ENCODE peak calls at places on chromosomes 12 and 14, in six cellular contexts. S, O, X, L, V and T are unnamed samples. For H3K9me3, the result is how much of the 10 kb centered on the place peaks cover.

GRCh38 chr14:68632591-68632895 is 160.3 kb downstream of the ZFP36L1 start:
- DNase-seq in X (no peak), V (no peak), O (no peak), L (no peak), S (no peak), T (no peak)

GRCh38 chr14:79464468-79464867 is 746.8 kb downstream of the DIO2 start:
- DNase-seq in S (no peak), L (no peak), O (no peak), V (no peak), X (no peak), T (no peak)

GRCh38 chr12:121990692-121991603 is 30.7 kb upstream of the BCL7A start:
- DNase-seq in L (no peak), S (no peak), V (no peak), O (no peak), X (no peak), T (no peak)

GRCh38 chr12:29226621-29227020 is 77.5 kb downstream of the FAR2 start:
- DNase-seq in O (no peak), X (no peak), V (no peak), S (no peak), L (no peak), T (no peak)

GRCh38 chr12:91074851-91075250 is 17.0 kb upstream of the KERA start:
- DNase-seq in O (no peak), L (no peak), X (no peak), S (no peak), V (no peak), T (no peak)

GRCh38 chr12:17214910-17215309 is 608.9 kb upstream of the LMO3 start:
- DNase-seq in V (no peak), O (no peak), X (no peak), S (no peak), L (no peak), T (no peak)

GRCh38 chr14:85315290-85315689 is 214.7 kb upstream of the FLRT2 start:
- DNase-seq in O (no peak), S (no peak), L (no peak), X (no peak), V (no peak), T (peak)

GRCh38 chr14:77151245-77151644 is 9.7 kb upstream of the ZDHHC22 start:
- DNase-seq in L (peak), V (no peak), S (no peak), X (peak), O (no peak), T (peak)

GRCh38 chr12:27870939-27871338 is 90.9 kb upstream of the MANSC4 start:
- DNase-seq in X (no peak), L (no peak), V (no peak), O (no peak), S (no peak), T (no peak)

GRCh38 chr12:113207621-113208040 is 13.6 kb upstream of the TPCN1 start:
- DNase-seq in O (peak), V (no peak), L (no peak), X (no peak), S (no peak), T (no peak)

GRCh38 chr14:55074662-55075061 is 23.2 kb downstream of the MAPK1IP1L start:
- DNase-seq in V (no peak), X (no peak), S (no peak), O (no peak), L (no peak), T (no peak)

GRCh38 chr14:68018598-68018997 is 199.0 kb downstream of the RAD51B start:
- DNase-seq in S (no peak), O (no peak), X (no peak), L (no peak), V (no peak), T (no peak)

GRCh38 chr14:91261115-91261514 is 16.6 kb upstream of the GPR68 start:
- DNase-seq in O (no peak), S (no peak), V (no peak), L (no peak), X (no peak), T (no peak)

GRCh38 chr14:100691395-100692025 is 35.2 kb upstream of the DLK1 start:
- DNase-seq in S (no peak), V (no peak), L (no peak), X (no peak), O (no peak), T (no peak)

GRCh38 chr12:52402377-52402776 is 3.8 kb downstream of the KRT82 start:
- DNase-seq in V (no peak), O (no peak), L (no peak), S (no peak), X (no peak), T (no peak)

GRCh38 chr12:67681145-67681778 is 32.7 kb downstream of the DYRK2 start:
- DNase-seq in X (no peak), L (no peak), V (no peak), S (peak), O (no peak), T (no peak)

GRCh38 chr12:25529738-25530137 is 23.3 kb downstream of the LMNTD1 start:
- DNase-seq in L (no peak), S (no peak), X (no peak), V (no peak), O (no peak), T (no peak)

GRCh38 chr14:20734079-20734806 is 11.4 kb upstream of the EDDM3A start:
- DNase-seq in V (no peak), S (no peak), O (no peak), L (no peak), X (no peak), T (no peak)

GRCh38 chr14:75375983-75376382 is 51.8 kb upstream of the JDP2 start:
- DNase-seq in S (no peak), X (no peak), V (no peak), O (no peak), L (no peak), T (no peak)

GRCh38 chr14:86574026-86574777 is 1044.3 kb downstream of the FLRT2 start:
- DNase-seq in S (no peak), O (no peak), X (no peak), L (no peak), V (no peak), T (no peak)

GRCh38 chr14:36700656-36701055 is 39.0 kb downstream of the PAX9 start:
- DNase-seq in X (no peak), O (no peak), L (no peak), V (no peak), S (no peak), T (no peak)

GRCh38 chr14:92924247-92924646 is 1.3 kb downstream of the CHGA start:
- DNase-seq in O (no peak), V (no peak), X (no peak), S (no peak), L (no peak), T (no peak)

GRCh38 chr12:94983321-94983720 is 20.2 kb downstream of the NDUFA12 start:
- DNase-seq in X (no peak), S (no peak), L (no peak), V (no peak), O (no peak), T (no peak)

GRCh38 chr14:93892923-93893549 is 34.1 kb upstream of the FAM181A start:
- DNase-seq in V (peak), L (peak), X (peak), S (peak), O (peak), T (peak)

GRCh38 chr14:61528591-61529021 is 166.7 kb upstream of the HIF1A start:
- DNase-seq in V (no peak), O (no peak), S (no peak), L (no peak), X (no peak), T (no peak)

GRCh38 chr12:114984641-114985041 is 300.7 kb upstream of the TBX3 start:
- DNase-seq in L (no peak), V (no peak), X (no peak), O (no peak), S (no peak), T (no peak)

GRCh38 chr12:55712154-55712553 is 3.7 kb upstream of the BLOC1S1 start:
- DNase-seq in S (peak), O (no peak), X (no peak), L (peak), V (no peak), T (no peak)

GRCh38 chr14:69152181-69152943 is 557 bp downstream of the DCAF5 start:
- DNase-seq in V (peak), X (no peak), O (peak), L (peak), S (peak), T (peak)

GRCh38 chr12:53766881-53767280 is 15.1 kb upstream of the CISTR start:
- DNase-seq in V (no peak), X (no peak), S (no peak), L (no peak), O (no peak), T (no peak)

GRCh38 chr12:110826592-110827200 is 20.1 kb upstream of the CCDC63 start:
- DNase-seq in O (peak), V (peak), X (peak), S (peak), L (peak), T (peak)

GRCh38 chr12:75814856-75815754 is 216.5 kb downstream of the PHLDA1 start:
- DNase-seq in V (peak), X (peak), O (no peak), S (no peak), L (no peak), T (no peak)

GRCh38 chr12:2640281-2640680 is 154.5 kb upstream of the FKBP4 start:
- DNase-seq in L (peak), X (peak), V (no peak), O (no peak), S (no peak), T (no peak)

GRCh38 chr12:74890237-74890599 is 319.4 kb downstream of the KCNC2 start:
- DNase-seq in X (peak), O (no peak), S (no peak), V (no peak), L (no peak), T (no peak)

GRCh38 chr14:23984891-23985607 is 3.7 kb upstream of the DHRS4L2 start:
- DNase-seq in O (no peak), X (peak), V (no peak), S (peak), L (no peak), T (no peak)

GRCh38 chr14:104595116-104595675 is 9.4 kb downstream of the TMEM179 start:
- DNase-seq in S (no peak), O (no peak), X (no peak), V (no peak), L (peak), T (no peak)

GRCh38 chr14:66717571-66718140 is 209.7 kb downstream of the GPHN start:
- DNase-seq in L (no peak), O (no peak), X (no peak), S (no peak), V (no peak), T (no peak)

GRCh38 chr12:128797119-128798118 is 26.3 kb downstream of the SLC15A4 start:
- DNase-seq in S (peak), X (no peak), L (no peak), O (no peak), V (no peak), T (no peak)

GRCh38 chr14:20460458-20461229 is 590 bp downstream of the PIP4P1 start:
- DNase-seq in V (peak), X (no peak), L (no peak), O (no peak), S (no peak), T (no peak)

GRCh38 chr12:106960443-106960842 is 4.7 kb downstream of the TMEM263 start:
- DNase-seq in X (no peak), O (no peak), V (no peak), L (no peak), S (no peak), T (no peak)

GRCh38 chr14:102857444-102857843 is 65.0 kb upstream of the AMN start:
- DNase-seq in X (no peak), O (no peak), S (no peak), V (no peak), L (no peak), T (no peak)
- H3K9me3 ChIP-seq in X (under half), O (under half), S (under half), V (under half), L (under half), T (under half)

GRCh38 chr12:124150176-124150575 is 144.7 kb upstream of the RFLNA start:
- DNase-seq in L (no peak), O (no peak), V (no peak), X (no peak), S (no peak), T (peak)
- H3K9me3 ChIP-seq in L (under half), O (under half), V (under half), X (under half), S (under half), T (under half)

DNA sequence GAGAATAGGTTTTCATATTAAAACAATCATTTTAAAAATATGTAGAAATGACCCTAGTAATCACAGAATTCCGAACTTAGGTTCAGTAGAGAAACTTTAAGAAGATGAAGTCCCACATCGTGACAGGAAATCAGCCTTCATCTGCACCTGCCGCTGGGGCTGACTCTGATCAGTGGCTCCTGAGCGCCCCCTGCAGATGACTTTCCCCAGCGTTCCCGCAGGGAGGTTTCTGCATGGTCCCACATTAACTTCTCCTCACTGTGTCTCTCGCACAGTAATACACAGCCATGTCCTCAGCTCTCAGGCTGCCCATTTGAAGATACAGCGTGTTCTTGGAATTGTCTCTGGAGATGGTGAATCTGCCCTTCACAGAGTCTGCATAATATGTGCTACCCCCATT is 1131.1 kb downstream of the TMEM121 start:
- DNase-seq in O (peak), V (no peak), S (no peak), L (peak), X (no peak), T (no peak)
- H3K9me3 ChIP-seq in O (under half), V (under half), S (under half), L (under half), X (under half), T (under half)

GRCh38 chr12:34395056-34396005 is 373.0 kb downstream of the ALG10 start:
- DNase-seq in V (no peak), L (peak), S (peak), O (peak), X (no peak), T (no peak)

GRCh38 chr12:34396861-34397590 is 374.7 kb downstream of the ALG10 start:
- DNase-seq in X (no peak), S (peak), O (peak), V (no peak), L (peak), T (no peak)

GRCh38 chr12:34394211-34395055 is 372.1 kb downstream of the ALG10 start:
- DNase-seq in S (peak), V (no peak), L (peak), X (no peak), O (peak), T (no peak)

GRCh38 chr12:34397591-34398365 is 375.5 kb downstream of the ALG10 start:
- DNase-seq in X (no peak), S (peak), V (no peak), L (peak), O (peak), T (peak)

GRCh38 chr12:34396006-34396860 is 373.9 kb downstream of the ALG10 start:
- DNase-seq in X (no peak), S (peak), L (peak), V (no peak), O (peak), T (peak)
- H3K9me3 ChIP-seq in X (under half), S (under half), L (half or more), V (half or more), O (under half), T (under half)

GRCh38 chr12:34306133-34306830 is 284.0 kb downstream of the ALG10 start:
- DNase-seq in O (no peak), V (no peak), X (no peak), S (no peak), L (no peak), T (no peak)
- H3K9me3 ChIP-seq in O (under half), V (half or more), X (under half), S (under half), L (half or more), T (under half)

DNA sequence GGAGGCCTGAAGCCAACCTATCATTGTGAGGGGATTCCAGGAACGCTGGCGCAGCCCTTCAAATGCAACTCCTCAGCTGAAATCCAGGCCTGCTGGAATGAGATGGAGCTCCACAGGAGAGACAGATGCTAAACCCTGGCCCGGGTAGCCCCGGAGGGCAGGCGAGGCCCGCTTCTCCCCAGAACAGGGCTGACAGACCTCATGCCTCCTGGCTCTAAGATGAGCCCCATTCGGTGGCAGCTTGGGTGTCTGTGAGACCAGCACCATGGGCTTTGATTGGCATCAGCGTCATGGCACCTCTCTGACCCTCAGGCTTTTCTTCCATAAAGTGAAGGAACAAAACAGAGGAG is 382.2 kb downstream of the BCL11B start:
- DNase-seq in L (no peak), X (no peak), O (no peak), S (no peak), V (no peak), T (peak)
- H3K9me3 ChIP-seq in L (under half), X (under half), O (under half), S (under half), V (under half), T (under half)

GRCh38 chr12:34346372-34347034 is 324.2 kb downstream of the ALG10 start:
- DNase-seq in V (no peak), O (no peak), S (no peak), L (no peak), X (no peak), T (no peak)
- H3K9me3 ChIP-seq in V (half or more), O (under half), S (under half), L (half or more), X (under half), T (under half)

GRCh38 chr12:132144115-132145071 is at the start of the genes DDX51 and NOC4L:
- DNase-seq in X (peak), L (peak), O (peak), V (peak), S (peak), T (peak)

GRCh38 chr12:132146772-132147422 is 2.6 kb downstream of the NOC4L start:
- DNase-seq in V (no peak), O (no peak), L (peak), S (no peak), X (no peak), T (no peak)

GRCh38 chr12:132146098-132146497 is 1.8 kb downstream of the NOC4L start:
- DNase-seq in S (no peak), L (no peak), X (no peak), O (no peak), V (no peak), T (no peak)

GRCh38 chr12:132143328-132144071 is 619 bp downstream of the DDX51 start:
- DNase-seq in X (no peak), O (no peak), L (peak), V (no peak), S (peak), T (no peak)

DNA sequence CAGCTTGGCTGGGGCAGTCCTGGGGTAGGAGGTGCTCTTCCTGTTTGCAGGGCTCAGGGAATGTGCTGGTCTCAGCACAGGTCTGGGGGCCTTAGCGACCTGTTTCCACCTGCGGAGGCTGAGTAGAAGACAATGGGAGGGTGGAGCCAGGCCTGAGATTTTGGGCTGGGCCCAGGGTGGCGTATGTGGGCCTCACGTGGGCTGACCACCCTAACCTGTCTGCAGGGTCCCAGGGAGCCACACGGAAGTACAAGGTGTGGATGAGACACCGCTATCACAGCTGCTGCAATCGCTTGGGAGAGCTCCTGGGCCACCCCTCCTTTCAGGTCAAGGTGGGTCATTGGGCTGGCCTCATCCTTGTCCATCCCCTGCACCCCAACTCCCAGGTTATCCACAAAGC is 1.1 kb downstream of the NOC4L start:
- DNase-seq in O (no peak), V (no peak), L (peak), X (no peak), S (no peak), T (no peak)
- H3K9me3 ChIP-seq in O (under half), V (under half), L (under half), X (under half), S (under half), T (under half)

DNA sequence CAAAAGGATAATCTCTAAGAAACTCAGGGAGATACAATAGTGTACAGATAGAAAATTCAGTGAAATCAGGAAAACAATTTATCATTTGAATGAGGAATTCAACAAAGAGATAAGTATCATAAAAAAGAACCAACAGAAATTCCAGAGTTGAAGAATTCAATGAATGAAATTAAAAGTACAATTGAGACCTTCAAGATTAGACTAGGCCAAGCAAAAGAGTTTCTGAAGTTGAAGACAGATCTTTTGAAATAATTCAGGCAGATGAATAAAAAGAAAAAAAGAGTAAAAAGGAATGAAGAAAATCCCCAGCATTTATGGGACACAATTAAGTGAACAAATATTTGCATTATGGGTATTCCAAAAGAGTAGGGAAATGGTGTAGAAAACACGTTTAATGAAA is 412.6 kb downstream of the TMEM121 start:
- DNase-seq in O (no peak), L (no peak), X (no peak), S (no peak), V (no peak), T (no peak)
- H3K9me3 ChIP-seq in O (under half), L (under half), X (under half), S (under half), V (under half), T (under half)